ENCODE peak calls at places on chromosomes 12 and 14, in eight cellular contexts. Z, X, W, L, V, P, H and C are unnamed samples.

GRCh38 chr14:66174453-66174891 is 311.7 kb upstream of the CCDC196 start:
- DNase-seq in Z (no peak), W (no peak), P (no peak), H (no peak), L (no peak), X (no peak), V (no peak), C (no peak)

GRCh38 chr12:11633968-11634367 is 15.5 kb upstream of the ETV6 start:
- DNase-seq in L (no peak), V (peak; percentile 92), W (peak; percentile 84), X (no peak), Z (no peak), P (peak; percentile 38), H (no peak), C (no peak)

GRCh38 chr12:132108211-132108832 is 35.8 kb downstream of the DDX51 start:
- DNase-seq in W (no peak), Z (no peak), H (peak; percentile 25), L (no peak), V (no peak), X (no peak), P (no peak), C (no peak)

GRCh38 chr12:62724285-62724684 is 210.7 kb downstream of the PPM1H start:
- DNase-seq in X (no peak), P (no peak), L (no peak), V (no peak), H (no peak), W (no peak), Z (no peak), C (no peak)

GRCh38 chr12:26471560-26471959 is 276.2 kb downstream of the SSPN start:
- DNase-seq in X (peak; percentile 11), L (no peak), V (peak; percentile 63), H (no peak), Z (no peak), W (no peak), P (no peak), C (no peak)

GRCh38 chr12:90909069-90909676 is 45.8 kb downstream of the CCER1 start:
- DNase-seq in V (peak; percentile 47), X (peak; percentile 69), Z (no peak), H (no peak), L (peak; percentile 59), P (peak; percentile 4), W (no peak), C (no peak)

GRCh38 chr14:105271224-105271890 is 23.0 kb downstream of the BTBD6 start:
- DNase-seq in W (no peak), H (no peak), X (no peak), Z (no peak), P (no peak), L (no peak), V (no peak), C (no peak)

GRCh38 chr14:54002653-54003052 is 46.0 kb upstream of the BMP4 start:
- DNase-seq in H (no peak), P (no peak), W (no peak), X (no peak), V (peak; percentile 83), Z (no peak), L (no peak), C (no peak)

GRCh38 chr14:23492618-23493272 is 23.2 kb downstream of the NGDN start:
- DNase-seq in H (no peak), W (no peak), X (no peak), V (no peak), L (no peak), Z (no peak), P (no peak), C (no peak)

GRCh38 chr14:70624972-70625371 is 16.7 kb upstream of the TTC9 start:
- DNase-seq in L (no peak), X (no peak), Z (no peak), W (no peak), P (no peak), V (peak; percentile 2), H (no peak), C (no peak)

GRCh38 chr12:32983968-32984367 is 87.4 kb upstream of the PKP2 start:
- DNase-seq in X (no peak), W (no peak), H (no peak), P (no peak), L (no peak), V (no peak), Z (no peak), C (no peak)

GRCh38 chr12:105141320-105141918 is 33.9 kb downstream of the WASHC4 start:
- DNase-seq in X (no peak), Z (no peak), W (no peak), P (no peak), H (no peak), L (no peak), V (no peak), C (no peak)

GRCh38 chr14:70555890-70556289 is 21.1 kb upstream of the ADAM20 start:
- DNase-seq in X (peak; percentile 8), H (no peak), P (no peak), Z (peak; percentile 18), W (no peak), L (no peak), V (peak; percentile 20), C (no peak)

GRCh38 chr14:33780035-33780434 is 170.8 kb downstream of the EGLN3 start:
- DNase-seq in H (no peak), V (no peak), W (no peak), Z (no peak), P (no peak), X (no peak), L (no peak), C (no peak)

GRCh38 chr12:130875193-130875592 is 3.3 kb downstream of the RAN start:
- DNase-seq in P (no peak), L (no peak), X (no peak), Z (no peak), H (no peak), V (no peak), W (no peak), C (no peak)

GRCh38 chr12:71216725-71217579 is 59.2 kb upstream of the TSPAN8 start:
- DNase-seq in W (no peak), V (peak; percentile 17), L (peak; percentile 61), X (peak; percentile 26), Z (no peak), H (no peak), P (peak; percentile 18), C (no peak)

GRCh38 chr12:12503384-12504078 is 59.1 kb downstream of the DUSP16 start:
- DNase-seq in V (no peak), X (no peak), H (no peak), Z (no peak), W (no peak), L (peak; percentile 24), P (no peak), C (no peak)

GRCh38 chr12:110694330-110694891 is 5.5 kb upstream of the HVCN1 start:
- DNase-seq in V (no peak), X (no peak), W (no peak), P (no peak), Z (peak; percentile 66), L (peak; percentile 54), H (no peak), C (no peak)

GRCh38 chr14:55440385-55440784 is at the start of gene TBPL2:
- DNase-seq in X (no peak), W (no peak), Z (no peak), L (no peak), V (no peak), P (no peak), H (no peak), C (no peak)

GRCh38 chr14:96376093-96376492 is 12.8 kb downstream of the GSKIP start:
- DNase-seq in X (no peak), P (no peak), W (no peak), L (no peak), V (no peak), H (no peak), Z (no peak), C (no peak)

GRCh38 chr12:108852674-108853073 is 4.7 kb downstream of the SSH1 start:
- DNase-seq in L (no peak), P (no peak), X (peak; percentile 21), W (no peak), Z (no peak), V (peak; percentile 44), H (no peak), C (no peak)

GRCh38 chr14:61043506-61043905 is 62.5 kb downstream of the SLC38A6 start:
- DNase-seq in V (no peak), W (no peak), Z (no peak), P (no peak), H (no peak), L (no peak), X (no peak), C (no peak)

GRCh38 chr12:194276-194675 is 19.7 kb downstream of the SLC6A12 start:
- DNase-seq in W (no peak), P (no peak), L (no peak), X (no peak), H (no peak), V (no peak), Z (no peak), C (no peak)

GRCh38 chr12:9615420-9616135 is 7.9 kb upstream of the KLRB1 start:
- DNase-seq in P (no peak), X (no peak), W (no peak), L (no peak), H (no peak), V (no peak), Z (no peak), C (no peak)

GRCh38 chr12:62779488-62779887 is 155.5 kb downstream of the PPM1H start:
- DNase-seq in V (no peak), P (no peak), W (no peak), X (no peak), L (no peak), Z (no peak), H (no peak), C (no peak)

GRCh38 chr12:89413234-89413633 is 60.9 kb upstream of the DUSP6 start:
- DNase-seq in H (no peak), V (no peak), Z (no peak), W (no peak), L (no peak), X (no peak), P (no peak), C (no peak)
- H3K27me3 ChIP-seq in H (no peaks in the 10 kb centered on the region), V (no peaks in the 10 kb centered on the region), Z (no peaks in the 10 kb centered on the region), W (no peaks in the 10 kb centered on the region), L (no peaks in the 10 kb centered on the region), X (no peaks in the 10 kb centered on the region), P (no peaks in the 10 kb centered on the region), C (no peaks in the 10 kb centered on the region)

DNA sequence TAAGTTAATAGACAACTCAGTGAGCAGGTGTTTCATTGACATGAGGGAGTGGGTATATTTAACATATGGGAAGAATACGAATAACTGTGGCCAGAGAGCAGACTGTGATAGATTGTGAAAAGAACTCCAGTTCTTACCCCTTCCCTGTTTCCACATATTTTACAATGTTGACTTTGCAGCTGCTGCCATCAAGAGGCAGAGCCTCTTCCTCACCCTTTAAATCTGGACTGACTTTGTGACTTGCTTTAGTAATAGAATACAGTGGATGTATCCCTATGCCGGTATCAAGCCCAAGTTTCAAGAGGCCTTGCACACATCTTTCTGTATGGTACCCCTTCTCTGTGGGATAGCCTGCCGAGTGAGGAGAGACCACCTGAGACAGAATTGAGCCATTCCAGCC is 356.7 kb downstream of the ETNK1 start:
- DNase-seq in P (no peak), Z (no peak), H (no peak), X (peak; percentile 75), W (no peak), L (peak; percentile 7), V (no peak), C (no peak)
- TF ChIP-seq CTCF in P (no peak), Z (peak; percentile 43), H (no peak), X (no peak), W (no peak), L (peak; percentile 21), V (no peak), C (peak; percentile 34)

GRCh38 chr12:114480309-114481199 is 74.6 kb upstream of the TBX5 start:
- DNase-seq in V (no peak), X (peak; percentile 66), H (no peak), W (no peak), P (no peak), Z (no peak), L (no peak), C (no peak)
- H3K27me3 ChIP-seq in V (peaks cover 46% of the 10 kb centered on the region), X (peaks cover 10% of the 10 kb centered on the region), H (peaks cover 66% of the 10 kb centered on the region), W (peaks cover 42% of the 10 kb centered on the region), P (peaks cover 71% of the 10 kb centered on the region), Z (peaks cover 94% of the 10 kb centered on the region), L (peaks cover 83% of the 10 kb centered on the region), C (peaks cover 79% of the 10 kb centered on the region)

GRCh38 chr12:47408171-47408871 is 297.5 kb downstream of the RPAP3 start:
- DNase-seq in H (no peak), P (peak; percentile 49), L (no peak), Z (no peak), V (no peak), X (no peak), W (no peak), C (no peak)
- TF ChIP-seq CTCF in H (peak; percentile 18), P (peak; percentile 53), L (peak; percentile 20), Z (peak; percentile 43), V (no peak), X (no peak), W (peak; percentile 44), C (peak; percentile 66)